ENCODE peak calls at places on chromosomes 13 and 19, in ten cellular contexts. One of them, this sample, is unnamed.
A peak's percentile ranks its signal among the peaks of the same experiment; 100 is the strongest.

GRCh38 chr13:47213057-47213456 is 316.2 kb upstream of the HTR2A start:
- DNase-seq in left colon: no peak
- DNase-seq in epithelial cell of esophagus: no peak
- DNase-seq in activated T-cell treated with anti-CD3 and anti-CD28 coated beads, Interleukin-2, amount 50 U/mL, for 4 hours: no peak
- DNase-seq in GM12865: no peak
- DNase-seq in stimulated activated CD8-positive, alpha-beta memory T cell treated with anti-CD3 and anti-CD28 coated beads, Interleukin-15, amount 100 ng/mL, for 1 hour: no peak
- DNase-seq in anterior cingulate cortex: no peak
- DNase-seq in aorta: no peak
- DNase-seq in NCI-H1417 treated with DMSO at 0.1 percent for 48 hours: no peak
- DNase-seq in globus pallidus: no peak
- DNase-seq in this sample: no peak

GRCh38 chr19:47344425-47344824 is 4.7 kb upstream of the DHX34 start:
- DNase-seq in left colon: no peak
- DNase-seq in epithelial cell of esophagus: no peak
- DNase-seq in activated T-cell treated with anti-CD3 and anti-CD28 coated beads, Interleukin-2, amount 50 U/mL, for 4 hours: no peak
- DNase-seq in GM12865: no peak
- DNase-seq in stimulated activated CD8-positive, alpha-beta memory T cell treated with anti-CD3 and anti-CD28 coated beads, Interleukin-15, amount 100 ng/mL, for 1 hour: no peak
- DNase-seq in anterior cingulate cortex: no peak
- DNase-seq in aorta: no peak
- DNase-seq in NCI-H1417 treated with DMSO at 0.1 percent for 48 hours: no peak
- DNase-seq in globus pallidus: no peak
- DNase-seq in this sample: no peak

GRCh38 chr19:56670961-56671612 is 470 bp downstream of the ZNF835 start:
- DNase-seq in left colon: no peak
- DNase-seq in epithelial cell of esophagus: no peak
- DNase-seq in activated T-cell treated with anti-CD3 and anti-CD28 coated beads, Interleukin-2, amount 50 U/mL, for 4 hours: no peak
- DNase-seq in GM12865: no peak
- DNase-seq in stimulated activated CD8-positive, alpha-beta memory T cell treated with anti-CD3 and anti-CD28 coated beads, Interleukin-15, amount 100 ng/mL, for 1 hour: no peak
- DNase-seq in anterior cingulate cortex: no peak
- DNase-seq in aorta: no peak
- DNase-seq in NCI-H1417 treated with DMSO at 0.1 percent for 48 hours: no peak
- DNase-seq in globus pallidus: no peak
- DNase-seq in this sample: no peak

GRCh38 chr13:46687810-46688209 is 109.2 kb downstream of the ESD start:
- DNase-seq in left colon: no peak
- DNase-seq in epithelial cell of esophagus: peak; percentile 71
- DNase-seq in activated T-cell treated with anti-CD3 and anti-CD28 coated beads, Interleukin-2, amount 50 U/mL, for 4 hours: peak; percentile 8
- DNase-seq in GM12865: peak; percentile 28
- DNase-seq in stimulated activated CD8-positive, alpha-beta memory T cell treated with anti-CD3 and anti-CD28 coated beads, Interleukin-15, amount 100 ng/mL, for 1 hour: no peak
- DNase-seq in anterior cingulate cortex: no peak
- DNase-seq in aorta: no peak
- DNase-seq in NCI-H1417 treated with DMSO at 0.1 percent for 48 hours: no peak
- DNase-seq in globus pallidus: no peak
- DNase-seq in this sample: peak; percentile 34

GRCh38 chr19:19537321-19538048 is 580 bp upstream of the CILP2 start:
- DNase-seq in left colon: no peak
- DNase-seq in epithelial cell of esophagus: no peak
- DNase-seq in activated T-cell treated with anti-CD3 and anti-CD28 coated beads, Interleukin-2, amount 50 U/mL, for 4 hours: peak; percentile 28
- DNase-seq in GM12865: no peak
- DNase-seq in stimulated activated CD8-positive, alpha-beta memory T cell treated with anti-CD3 and anti-CD28 coated beads, Interleukin-15, amount 100 ng/mL, for 1 hour: no peak
- DNase-seq in anterior cingulate cortex: no peak
- DNase-seq in aorta: no peak
- DNase-seq in NCI-H1417 treated with DMSO at 0.1 percent for 48 hours: no peak
- DNase-seq in globus pallidus: no peak
- DNase-seq in this sample: peak; percentile 83

GRCh38 chr19:2084993-2085720 is 11.0 kb downstream of the MOB3A start:
- DNase-seq in left colon: peak; percentile 87
- DNase-seq in epithelial cell of esophagus: peak; percentile 52
- DNase-seq in activated T-cell treated with anti-CD3 and anti-CD28 coated beads, Interleukin-2, amount 50 U/mL, for 4 hours: peak; percentile 83
- DNase-seq in GM12865: peak; percentile 99
- DNase-seq in stimulated activated CD8-positive, alpha-beta memory T cell treated with anti-CD3 and anti-CD28 coated beads, Interleukin-15, amount 100 ng/mL, for 1 hour: peak; percentile 87
- DNase-seq in anterior cingulate cortex: no peak
- DNase-seq in aorta: peak; percentile 87
- DNase-seq in NCI-H1417 treated with DMSO at 0.1 percent for 48 hours: no peak
- DNase-seq in globus pallidus: no peak
- DNase-seq in this sample: no peak

GRCh38 chr13:48110132-48110868 is 15.4 kb upstream of the MED4 start:
- DNase-seq in left colon: no peak
- DNase-seq in epithelial cell of esophagus: no peak
- DNase-seq in activated T-cell treated with anti-CD3 and anti-CD28 coated beads, Interleukin-2, amount 50 U/mL, for 4 hours: no peak
- DNase-seq in GM12865: no peak
- DNase-seq in stimulated activated CD8-positive, alpha-beta memory T cell treated with anti-CD3 and anti-CD28 coated beads, Interleukin-15, amount 100 ng/mL, for 1 hour: no peak
- DNase-seq in anterior cingulate cortex: no peak
- DNase-seq in aorta: no peak
- DNase-seq in NCI-H1417 treated with DMSO at 0.1 percent for 48 hours: no peak
- DNase-seq in globus pallidus: no peak
- DNase-seq in this sample: no peak

GRCh38 chr19:18202759-18203407 is 959 bp downstream of the RAB3A start:
- DNase-seq in left colon: no peak
- DNase-seq in epithelial cell of esophagus: no peak
- DNase-seq in activated T-cell treated with anti-CD3 and anti-CD28 coated beads, Interleukin-2, amount 50 U/mL, for 4 hours: no peak
- DNase-seq in GM12865: peak; percentile 56
- DNase-seq in stimulated activated CD8-positive, alpha-beta memory T cell treated with anti-CD3 and anti-CD28 coated beads, Interleukin-15, amount 100 ng/mL, for 1 hour: no peak
- DNase-seq in anterior cingulate cortex: peak; percentile 57
- DNase-seq in aorta: peak; percentile 65
- DNase-seq in NCI-H1417 treated with DMSO at 0.1 percent for 48 hours: no peak
- DNase-seq in globus pallidus: no peak
- DNase-seq in this sample: peak; percentile 87

GRCh38 chr19:13149628-13150186 is 468 bp downstream of the STX10 start:
- DNase-seq in left colon: peak; percentile 59
- DNase-seq in epithelial cell of esophagus: peak; percentile 38
- DNase-seq in activated T-cell treated with anti-CD3 and anti-CD28 coated beads, Interleukin-2, amount 50 U/mL, for 4 hours: no peak
- DNase-seq in GM12865: peak; percentile 55
- DNase-seq in stimulated activated CD8-positive, alpha-beta memory T cell treated with anti-CD3 and anti-CD28 coated beads, Interleukin-15, amount 100 ng/mL, for 1 hour: no peak
- DNase-seq in anterior cingulate cortex: peak; percentile 57
- DNase-seq in aorta: peak; percentile 82
- DNase-seq in NCI-H1417 treated with DMSO at 0.1 percent for 48 hours: no peak
- DNase-seq in globus pallidus: no peak
- DNase-seq in this sample: no peak

GRCh38 chr19:45677351-45678230 is 9.6 kb downstream of the GIPR start:
- DNase-seq in left colon: peak; percentile 97
- DNase-seq in epithelial cell of esophagus: peak; percentile 99
- DNase-seq in activated T-cell treated with anti-CD3 and anti-CD28 coated beads, Interleukin-2, amount 50 U/mL, for 4 hours: peak; percentile 81
- DNase-seq in GM12865: peak; percentile 93
- DNase-seq in stimulated activated CD8-positive, alpha-beta memory T cell treated with anti-CD3 and anti-CD28 coated beads, Interleukin-15, amount 100 ng/mL, for 1 hour: peak; percentile 61
- DNase-seq in anterior cingulate cortex: peak; percentile 61
- DNase-seq in aorta: peak; percentile 69
- DNase-seq in NCI-H1417 treated with DMSO at 0.1 percent for 48 hours: no peak
- DNase-seq in globus pallidus: peak; percentile 86
- DNase-seq in this sample: peak; percentile 99

GRCh38 chr19:19745496-19746285 is 12.8 kb upstream of the ZNF14 start:
- DNase-seq in left colon: no peak
- DNase-seq in epithelial cell of esophagus: no peak
- DNase-seq in activated T-cell treated with anti-CD3 and anti-CD28 coated beads, Interleukin-2, amount 50 U/mL, for 4 hours: no peak
- DNase-seq in GM12865: no peak
- DNase-seq in stimulated activated CD8-positive, alpha-beta memory T cell treated with anti-CD3 and anti-CD28 coated beads, Interleukin-15, amount 100 ng/mL, for 1 hour: no peak
- DNase-seq in anterior cingulate cortex: no peak
- DNase-seq in aorta: no peak
- DNase-seq in NCI-H1417 treated with DMSO at 0.1 percent for 48 hours: no peak
- DNase-seq in globus pallidus: no peak
- DNase-seq in this sample: peak; percentile 53

GRCh38 chr13:113934576-113934975 is 39.3 kb downstream of the C13orf46 start:
- DNase-seq in left colon: no peak
- DNase-seq in epithelial cell of esophagus: no peak
- DNase-seq in activated T-cell treated with anti-CD3 and anti-CD28 coated beads, Interleukin-2, amount 50 U/mL, for 4 hours: no peak
- DNase-seq in GM12865: no peak
- DNase-seq in stimulated activated CD8-positive, alpha-beta memory T cell treated with anti-CD3 and anti-CD28 coated beads, Interleukin-15, amount 100 ng/mL, for 1 hour: no peak
- DNase-seq in anterior cingulate cortex: no peak
- DNase-seq in aorta: peak; percentile 37
- DNase-seq in NCI-H1417 treated with DMSO at 0.1 percent for 48 hours: no peak
- DNase-seq in globus pallidus: no peak
- DNase-seq in this sample: peak; percentile 47

GRCh38 chr13:24299488-24300114 is 9.8 kb upstream of the C1QTNF9 start:
- DNase-seq in left colon: no peak
- DNase-seq in epithelial cell of esophagus: no peak
- DNase-seq in activated T-cell treated with anti-CD3 and anti-CD28 coated beads, Interleukin-2, amount 50 U/mL, for 4 hours: no peak
- DNase-seq in GM12865: no peak
- DNase-seq in stimulated activated CD8-positive, alpha-beta memory T cell treated with anti-CD3 and anti-CD28 coated beads, Interleukin-15, amount 100 ng/mL, for 1 hour: no peak
- DNase-seq in anterior cingulate cortex: no peak
- DNase-seq in aorta: no peak
- DNase-seq in NCI-H1417 treated with DMSO at 0.1 percent for 48 hours: no peak
- DNase-seq in globus pallidus: no peak
- DNase-seq in this sample: no peak

GRCh38 chr13:27171244-27171829 is at the start of gene USP12:
- DNase-seq in left colon: no peak
- DNase-seq in epithelial cell of esophagus: no peak
- DNase-seq in activated T-cell treated with anti-CD3 and anti-CD28 coated beads, Interleukin-2, amount 50 U/mL, for 4 hours: peak; percentile 50
- DNase-seq in GM12865: peak; percentile 48
- DNase-seq in stimulated activated CD8-positive, alpha-beta memory T cell treated with anti-CD3 and anti-CD28 coated beads, Interleukin-15, amount 100 ng/mL, for 1 hour: no peak
- DNase-seq in anterior cingulate cortex: peak; percentile 51
- DNase-seq in aorta: peak; percentile 51
- DNase-seq in NCI-H1417 treated with DMSO at 0.1 percent for 48 hours: no peak
- DNase-seq in globus pallidus: no peak
- DNase-seq in this sample: no peak

GRCh38 chr13:34591801-34592454 is 350.1 kb upstream of the NBEA start:
- DNase-seq in left colon: no peak
- DNase-seq in epithelial cell of esophagus: no peak
- DNase-seq in activated T-cell treated with anti-CD3 and anti-CD28 coated beads, Interleukin-2, amount 50 U/mL, for 4 hours: no peak
- DNase-seq in GM12865: no peak
- DNase-seq in stimulated activated CD8-positive, alpha-beta memory T cell treated with anti-CD3 and anti-CD28 coated beads, Interleukin-15, amount 100 ng/mL, for 1 hour: no peak
- DNase-seq in anterior cingulate cortex: no peak
- DNase-seq in aorta: no peak
- DNase-seq in NCI-H1417 treated with DMSO at 0.1 percent for 48 hours: no peak
- DNase-seq in globus pallidus: peak; percentile 59
- DNase-seq in this sample: peak; percentile 9

GRCh38 chr19:35346193-35347052 is 1.3 kb upstream of the FFAR1 start:
- DNase-seq in left colon: no peak
- DNase-seq in epithelial cell of esophagus: no peak
- DNase-seq in activated T-cell treated with anti-CD3 and anti-CD28 coated beads, Interleukin-2, amount 50 U/mL, for 4 hours: peak; percentile 67
- DNase-seq in GM12865: peak; percentile 93
- DNase-seq in stimulated activated CD8-positive, alpha-beta memory T cell treated with anti-CD3 and anti-CD28 coated beads, Interleukin-15, amount 100 ng/mL, for 1 hour: peak; percentile 48
- DNase-seq in anterior cingulate cortex: no peak
- DNase-seq in aorta: peak; percentile 79
- DNase-seq in NCI-H1417 treated with DMSO at 0.1 percent for 48 hours: no peak
- DNase-seq in globus pallidus: no peak
- DNase-seq in this sample: peak; percentile 30

GRCh38 chr13:84670245-84670644 is 788.0 kb upstream of the SLITRK1 start:
- DNase-seq in left colon: no peak
- DNase-seq in epithelial cell of esophagus: no peak
- DNase-seq in activated T-cell treated with anti-CD3 and anti-CD28 coated beads, Interleukin-2, amount 50 U/mL, for 4 hours: no peak
- DNase-seq in GM12865: no peak
- DNase-seq in stimulated activated CD8-positive, alpha-beta memory T cell treated with anti-CD3 and anti-CD28 coated beads, Interleukin-15, amount 100 ng/mL, for 1 hour: no peak
- DNase-seq in anterior cingulate cortex: no peak
- DNase-seq in aorta: no peak
- DNase-seq in NCI-H1417 treated with DMSO at 0.1 percent for 48 hours: no peak
- DNase-seq in globus pallidus: no peak
- DNase-seq in this sample: no peak